ENCODE peak calls at places on chromosomes 13 and 19, in four cellular contexts. J is sciatic nerve, C is type B pancreatic cell, D is NCI-H460. Z is an unnamed sample.
A peak's percentile ranks its signal among the peaks of the same experiment; 100 is the strongest.

GRCh38 chr19:16235811-16236710 is 38.4 kb downstream of the AP1M1 start:
- DNase-seq in D (no peak), J (peak; percentile 56), C (no peak), Z (no peak)

GRCh38 chr19:16078311-16078758 is 2.0 kb downstream of the TPM4 start:
- DNase-seq in J (peak; percentile 66), D (no peak), C (no peak), Z (no peak)

GRCh38 chr13:102873653-102874052 is 27.8 kb downstream of the ERCC5 start:
- DNase-seq in C (no peak), J (no peak), D (no peak), Z (no peak)

GRCh38 chr19:11421607-11422098 is 2.5 kb upstream of the RGL3 start:
- DNase-seq in D (no peak), C (no peak), J (no peak), Z (no peak)

GRCh38 chr13:49020940-49021548 is 45.3 kb downstream of the FNDC3A start:
- DNase-seq in C (no peak), D (no peak), J (no peak), Z (no peak)

GRCh38 chr19:30942636-30943035 is 406.6 kb downstream of the TSHZ3 start:
- DNase-seq in D (no peak), J (no peak), C (no peak), Z (no peak)

GRCh38 chr19:30696514-30696913 is 324.3 kb downstream of the ZNF536 start:
- DNase-seq in J (no peak), D (no peak), C (no peak), Z (no peak)

GRCh38 chr19:58586131-58586765 is 13.1 kb upstream of the MZF1 start:
- DNase-seq in J (no peak), D (no peak), C (no peak), Z (no peak)

GRCh38 chr13:42363941-42364612 is 92.1 kb downstream of the AKAP11 start:
- DNase-seq in J (no peak), D (no peak), C (no peak), Z (no peak)

GRCh38 chr13:106302011-106302410 is 233.5 kb downstream of the EFNB2 start:
- DNase-seq in C (no peak), J (no peak), D (no peak), Z (no peak)

GRCh38 chr19:49546825-49547565 is 19.2 kb downstream of the RCN3 start:
- DNase-seq in D (peak; percentile 83), J (peak; percentile 81), C (no peak), Z (peak; percentile 74)

GRCh38 chr19:18513868-18514267 is 8.0 kb downstream of the ELL start:
- DNase-seq in D (no peak), J (no peak), C (no peak), Z (no peak)

GRCh38 chr13:84137292-84137691 is 255.0 kb upstream of the SLITRK1 start:
- DNase-seq in D (no peak), J (no peak), C (no peak), Z (no peak)

GRCh38 chr19:13122980-13123957 is 5.2 kb downstream of the NACC1 start:
- DNase-seq in D (no peak), J (no peak), C (no peak), Z (no peak)

GRCh38 chr13:25683056-25683455 is 311.3 kb downstream of the ATP8A2 start:
- DNase-seq in J (no peak), C (no peak), D (no peak), Z (no peak)

GRCh38 chr19:1699386-1699785 is 47.0 kb upstream of the TCF3 start:
- DNase-seq in J (no peak), C (no peak), D (no peak), Z (no peak)

GRCh38 chr13:33183431-33184130 is 102.0 kb downstream of the STARD13 start:
- DNase-seq in J (no peak), D (no peak), C (no peak), Z (no peak)

Z was measured in BJ.